ENCODE peak calls at places on chromosome 12, in nine cellular contexts. I is spleen, U is stomach, Q is tibial nerve, E is IMR-90, W is H54, F is transverse colon, C is HepG2, L is lower leg skin. N is an unnamed sample.

GRCh38 chr12:130017571-130018449 is 114.0 kb upstream of the TMEM132D start:
- DNase-seq in I (no peak), U (no peak), Q (no peak), E (no peak), W (no peak), F (no peak), C (no peak), L (no peak), N (no peak)

GRCh38 chr12:115232455-115233156 is 548.6 kb upstream of the TBX3 start:
- DNase-seq in I (no peak), U (no peak), Q (no peak), E (peak; percentile 97), W (no peak), F (no peak), C (no peak), L (no peak), N (no peak)

GRCh38 chr12:125203145-125203765 is 138.0 kb downstream of the AACS start:
- DNase-seq in I (no peak), U (no peak), Q (no peak), E (no peak), W (no peak), F (no peak), C (peak; percentile 9), L (no peak), N (no peak)

GRCh38 chr12:126163984-126164383 is 1098.7 kb downstream of the AACS start:
- DNase-seq in I (no peak), U (peak; percentile 67), Q (no peak), E (no peak), W (no peak), F (no peak), C (no peak), L (no peak), N (no peak)

GRCh38 chr12:21169878-21170472 is 39.0 kb downstream of the SLCO1B1 start:
- DNase-seq in I (no peak), U (peak; percentile 51), Q (no peak), E (peak; percentile 25), W (peak; percentile 0), F (peak; percentile 24), C (peak; percentile 37), L (no peak), N (no peak)

GRCh38 chr12:111410229-111411186 is 4.8 kb downstream of the SH2B3 start:
- DNase-seq in I (peak; percentile 82), U (no peak), Q (no peak), E (no peak), W (no peak), F (no peak), C (no peak), L (no peak), N (no peak)

GRCh38 chr12:3757261-3757660 is 4.4 kb upstream of the CRACR2A start:
- DNase-seq in I (no peak), U (peak; percentile 81), Q (no peak), E (no peak), W (no peak), F (peak; percentile 64), C (peak; percentile 10), L (no peak), N (peak; percentile 22)

GRCh38 chr12:50268482-50268881 is 14.8 kb downstream of the LIMA1 start:
- DNase-seq in I (no peak), U (no peak), Q (no peak), E (no peak), W (no peak), F (no peak), C (no peak), L (no peak), N (no peak)

GRCh38 chr12:121135320-121135719 is 2.6 kb downstream of the P2RX7 start:
- DNase-seq in I (no peak), U (no peak), Q (no peak), E (no peak), W (no peak), F (no peak), C (no peak), L (no peak), N (no peak)

GRCh38 chr12:124422570-124423523 is 128.0 kb downstream of the RFLNA start:
- DNase-seq in I (no peak), U (peak; percentile 92), Q (peak; percentile 95), E (peak; percentile 94), W (peak; percentile 97), F (peak; percentile 92), C (peak; percentile 58), L (peak; percentile 98), N (no peak)

GRCh38 chr12:67154876-67155275 is 114.3 kb upstream of the CAND1 start:
- DNase-seq in I (no peak), U (no peak), Q (no peak), E (no peak), W (no peak), F (no peak), C (no peak), L (no peak), N (no peak)

GRCh38 chr12:5395443-5396401 is 36.2 kb upstream of the NTF3 start:
- DNase-seq in I (no peak), U (peak; percentile 73), Q (no peak), E (no peak), W (no peak), F (no peak), C (no peak), L (no peak), N (no peak)

GRCh38 chr12:128445728-128446127 is 178.8 kb downstream of the TMEM132C start:
- DNase-seq in I (no peak), U (no peak), Q (no peak), E (no peak), W (no peak), F (no peak), C (no peak), L (no peak), N (no peak)

GRCh38 chr12:112349440-112349839 is 32.8 kb downstream of the HECTD4 start:
- DNase-seq in I (no peak), U (no peak), Q (no peak), E (peak; percentile 41), W (no peak), F (no peak), C (no peak), L (no peak), N (no peak)

GRCh38 chr12:69570000-69570516 is 15.2 kb upstream of the CCT2 start:
- DNase-seq in I (no peak), U (no peak), Q (no peak), E (no peak), W (no peak), F (no peak), C (no peak), L (no peak), N (no peak)

GRCh38 chr12:32110417-32110816 is 3.8 kb downstream of the BICD1 start:
- DNase-seq in I (no peak), U (no peak), Q (no peak), E (no peak), W (no peak), F (no peak), C (no peak), L (peak; percentile 57), N (no peak)

DNA sequence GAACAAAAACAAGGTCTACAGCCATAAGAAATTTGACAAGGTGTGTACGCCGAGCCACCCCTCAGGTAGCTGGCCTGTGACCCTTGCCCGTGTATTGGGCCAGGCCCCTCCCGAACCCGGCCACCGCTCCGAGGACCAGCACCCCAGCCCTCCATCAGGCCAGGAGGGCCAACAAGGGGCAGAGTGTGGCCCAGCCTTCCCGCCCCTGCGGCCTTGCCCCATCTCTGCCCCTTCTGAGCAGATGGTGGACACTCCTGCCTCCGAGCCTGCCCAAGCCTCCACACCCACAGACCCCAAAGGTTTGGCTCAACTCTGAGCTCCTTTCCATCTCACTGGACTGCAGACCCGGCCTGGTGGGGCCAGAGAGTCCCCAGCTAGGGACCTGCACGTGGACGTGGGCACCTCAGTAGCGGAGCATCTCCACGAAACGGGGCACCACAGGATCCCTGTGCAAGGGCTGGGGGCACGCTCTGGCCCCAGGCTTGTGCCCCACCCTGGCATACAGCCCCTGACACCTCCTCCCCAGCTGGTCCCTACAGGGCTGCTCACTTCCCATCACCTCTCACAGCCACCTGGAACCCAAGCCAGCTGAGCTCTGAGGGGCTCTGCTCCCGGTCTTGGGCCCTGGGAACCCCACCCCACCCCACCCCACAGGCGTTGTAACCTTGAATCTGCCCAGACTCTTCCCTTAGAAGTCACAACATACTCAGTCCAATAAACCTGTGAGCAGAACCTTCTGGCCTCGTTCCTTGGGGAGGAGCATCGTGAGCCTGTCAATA is 3.3 kb downstream of the P2RX2 start:
- DNase-seq in I (no peak), U (no peak), Q (no peak), E (no peak), W (no peak), F (no peak), C (no peak), L (no peak), N (no peak)
- TF ChIP-seq POLR2A in I (no peak), U (no peak), Q (no peak), E (no peak), W (no peak), F (no peak), C (no peak), L (no peak), N (no peak)

DNA sequence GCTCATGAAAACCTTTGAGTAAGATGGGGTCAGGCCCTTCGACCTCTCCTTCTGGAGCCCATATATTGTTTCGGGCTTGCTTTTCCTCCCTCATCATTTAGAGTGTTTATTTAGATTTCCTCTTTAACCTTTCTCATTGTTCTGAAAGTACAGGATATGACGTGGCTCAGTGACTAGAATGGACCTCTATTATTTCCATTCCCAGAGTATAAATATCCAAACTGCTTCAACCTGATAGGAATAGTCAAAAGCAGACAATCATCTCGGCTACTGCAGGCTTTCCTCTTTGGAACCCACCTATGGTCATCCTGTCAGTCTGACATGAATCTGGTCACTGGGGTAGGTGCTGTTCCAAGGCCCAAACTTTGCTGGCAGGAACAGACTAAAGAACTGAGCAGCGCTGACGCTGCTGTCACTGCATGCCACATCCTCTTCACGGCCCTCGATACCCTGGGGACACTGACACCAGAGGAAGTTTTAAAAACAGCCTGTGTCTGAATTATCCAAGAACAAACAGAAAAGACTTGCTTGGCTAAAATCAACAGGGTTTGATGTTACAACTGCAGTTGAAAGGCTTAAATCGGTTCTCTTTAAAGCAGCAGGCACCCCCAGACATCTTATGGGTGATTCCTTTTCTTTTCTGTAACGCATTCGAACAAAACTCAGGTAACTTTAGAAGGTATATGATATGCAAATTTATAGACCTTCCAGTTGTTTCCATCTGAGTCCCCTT is 5.0 kb upstream of the DDX47 start:
- DNase-seq in I (peak; percentile 92), U (peak; percentile 43), Q (no peak), E (peak; percentile 71), W (no peak), F (peak; percentile 60), C (no peak), L (peak; percentile 86), N (no peak)
- TF ChIP-seq POLR2A in I (peak; percentile 11), U (no peak), Q (no peak), E (no peak), W (no peak), F (peak; percentile 32), C (no peak), L (no peak), N (no peak)

GRCh38 chr12:29149691-29150382 is 759 bp downstream of the FAR2 start:
- DNase-seq in I (peak; percentile 85), U (no peak), Q (no peak), E (no peak), W (no peak), F (peak; percentile 38), C (no peak), L (peak; percentile 88), N (no peak)
- TF ChIP-seq POLR2A in I (no peak), U (no peak), Q (no peak), E (no peak), W (no peak), F (no peak), C (no peak), L (no peak), N (no peak)

DNA sequence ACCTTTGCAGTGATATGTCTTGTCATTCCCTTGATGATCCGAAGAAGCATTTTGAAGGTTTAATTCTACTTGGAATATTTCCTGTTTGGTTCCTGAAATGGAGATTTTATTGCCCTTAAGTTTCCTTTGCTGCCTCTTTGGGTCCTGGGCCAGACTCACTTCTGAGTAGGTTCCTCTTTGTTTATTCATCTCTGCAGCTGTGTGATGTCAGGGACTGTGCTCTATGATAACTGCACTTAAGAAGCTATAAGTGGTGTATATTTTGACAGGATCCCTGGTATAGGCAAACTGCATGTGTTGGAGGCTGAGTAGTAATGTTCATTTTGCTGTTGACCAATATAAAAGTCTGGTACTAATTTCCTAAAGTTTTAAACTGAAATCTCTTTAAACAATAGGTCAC is at the start of gene KLRC4:
- DNase-seq in I (no peak), U (no peak), Q (no peak), E (peak; percentile 16), W (no peak), F (no peak), C (no peak), L (no peak), N (no peak)
- TF ChIP-seq POLR2A in I (no peak), U (no peak), Q (no peak), E (no peak), W (no peak), F (no peak), C (no peak), L (no peak), N (no peak)